ENCODE peak calls at places on chromosomes 13 and 19, in six cellular contexts. P, K, H, Z, W and C are unnamed samples.

GRCh38 chr13:61728468-61728867 is 312.8 kb upstream of the PCDH20 start:
- DNase-seq in W (no peak), Z (no peak), H (no peak), P (peak), K (peak), C (peak)

GRCh38 chr19:54188224-54188871 is 1.0 kb downstream of the MBOAT7 start:
- DNase-seq in K (peak), H (no peak), W (no peak), Z (no peak), P (peak), C (peak)

GRCh38 chr13:103272770-103273169 is 206.6 kb upstream of the SLC10A2 start:
- DNase-seq in H (no peak), Z (no peak), P (no peak), W (no peak), K (peak), C (no peak)

GRCh38 chr19:17129377-17129776 is 53.8 kb downstream of the MYO9B start:
- DNase-seq in H (no peak), P (no peak), K (no peak), W (no peak), Z (no peak), C (no peak)

GRCh38 chr19:51242881-51243280 is 8.0 kb upstream of the SIGLECL1 start:
- DNase-seq in K (no peak), H (no peak), P (no peak), Z (no peak), W (no peak), C (no peak)

GRCh38 chr19:45670670-45671453 is 2.8 kb downstream of the GIPR start:
- DNase-seq in W (no peak), P (peak), Z (no peak), K (peak), H (no peak), C (peak)

GRCh38 chr13:93045836-93046235 is 180.8 kb upstream of the GPC6 start:
- DNase-seq in P (no peak), W (no peak), Z (no peak), K (no peak), H (no peak), C (peak)

GRCh38 chr13:77975358-77976042 is 56.9 kb upstream of the EDNRB start:
- DNase-seq in Z (no peak), P (no peak), K (no peak), W (no peak), H (no peak), C (no peak)

GRCh38 chr13:57286511-57287098 is 119.6 kb downstream of the PRR20E start:
- DNase-seq in K (no peak), P (no peak), W (no peak), Z (no peak), H (no peak), C (no peak)

GRCh38 chr19:55355213-55355821 is 798 bp upstream of the COX6B2 start:
- DNase-seq in P (no peak), H (no peak), K (no peak), W (no peak), Z (no peak), C (no peak)

GRCh38 chr19:54391589-54392061 is 23.6 kb upstream of the TTYH1 start:
- DNase-seq in P (no peak), Z (no peak), W (no peak), H (no peak), K (no peak), C (no peak)

GRCh38 chr13:20118268-20119140 is 42.3 kb downstream of the GJA3 start:
- DNase-seq in H (no peak), P (peak), K (peak), Z (no peak), W (no peak), C (peak)

GRCh38 chr13:36029171-36029570 is 102.0 kb downstream of the DCLK1 start:
- DNase-seq in Z (no peak), H (no peak), K (peak), P (no peak), W (no peak), C (peak)

GRCh38 chr13:113815151-113816058 is 48.5 kb downstream of the GAS6 start:
- DNase-seq in K (no peak), H (no peak), P (no peak), W (no peak), Z (no peak), C (no peak)
- H3K4me3 ChIP-seq in K (no peak), H (no peak), P (no peak), W (no peak), Z (peak), C (no peak)

DNA sequence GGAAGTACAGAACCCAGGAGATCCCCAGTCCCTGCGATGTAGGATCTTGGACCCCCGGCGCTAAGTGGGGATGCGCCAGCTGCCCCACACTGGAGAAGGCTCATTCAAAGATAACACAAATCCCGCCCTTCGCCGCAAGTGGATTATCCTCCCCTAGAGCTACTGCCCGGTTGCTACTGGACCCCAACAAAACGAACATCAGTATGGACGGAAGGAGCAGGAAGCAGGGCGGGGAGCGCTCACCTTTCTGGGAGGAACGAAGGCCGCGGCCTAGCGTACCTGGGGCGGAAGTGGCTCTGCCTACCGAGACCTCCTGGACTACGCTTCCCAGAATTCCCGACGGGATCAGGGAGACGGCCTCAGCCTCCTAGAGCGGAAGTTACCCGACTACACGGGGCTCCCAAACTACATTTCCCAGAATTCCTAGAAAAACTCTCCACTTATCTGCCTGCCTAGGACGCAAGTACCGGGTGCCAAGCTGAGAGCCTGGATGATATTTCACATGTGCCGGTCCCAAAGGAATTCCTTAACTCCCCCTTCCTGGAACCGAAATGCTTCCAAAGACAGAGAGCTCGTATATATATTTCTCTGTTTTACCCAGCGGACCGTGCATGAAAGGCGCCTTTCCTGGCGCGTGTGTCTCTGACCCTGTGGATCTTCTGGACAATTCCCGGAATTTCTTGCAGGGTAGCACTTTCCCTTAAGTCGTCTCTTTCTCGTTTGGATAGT is at the start of gene ZNF112:
- DNase-seq in Z (peak), K (peak), P (peak), W (peak), H (peak), C (peak)
- TF ChIP-seq CTCF in Z (peak), K (no peak), P (no peak), W (no peak), H (no peak), C (no peak)

GRCh38 chr19:49590071-49590970 is 661 bp upstream of the PRR12 start:
- DNase-seq in W (peak), P (peak), H (peak), K (peak), Z (peak), C (peak)

GRCh38 chr19:49593233-49594113 is 2.5 kb downstream of the PRR12 start:
- DNase-seq in P (peak), K (peak), H (peak), Z (peak), W (peak), C (peak)

GRCh38 chr19:49592486-49593232 is 1.7 kb downstream of the PRR12 start:
- DNase-seq in P (no peak), Z (no peak), H (no peak), K (peak), W (no peak), C (peak)

GRCh38 chr19:49590971-49591730 is at the start of gene PRR12:
- DNase-seq in K (peak), W (no peak), Z (no peak), P (peak), H (no peak), C (peak)

DNA sequence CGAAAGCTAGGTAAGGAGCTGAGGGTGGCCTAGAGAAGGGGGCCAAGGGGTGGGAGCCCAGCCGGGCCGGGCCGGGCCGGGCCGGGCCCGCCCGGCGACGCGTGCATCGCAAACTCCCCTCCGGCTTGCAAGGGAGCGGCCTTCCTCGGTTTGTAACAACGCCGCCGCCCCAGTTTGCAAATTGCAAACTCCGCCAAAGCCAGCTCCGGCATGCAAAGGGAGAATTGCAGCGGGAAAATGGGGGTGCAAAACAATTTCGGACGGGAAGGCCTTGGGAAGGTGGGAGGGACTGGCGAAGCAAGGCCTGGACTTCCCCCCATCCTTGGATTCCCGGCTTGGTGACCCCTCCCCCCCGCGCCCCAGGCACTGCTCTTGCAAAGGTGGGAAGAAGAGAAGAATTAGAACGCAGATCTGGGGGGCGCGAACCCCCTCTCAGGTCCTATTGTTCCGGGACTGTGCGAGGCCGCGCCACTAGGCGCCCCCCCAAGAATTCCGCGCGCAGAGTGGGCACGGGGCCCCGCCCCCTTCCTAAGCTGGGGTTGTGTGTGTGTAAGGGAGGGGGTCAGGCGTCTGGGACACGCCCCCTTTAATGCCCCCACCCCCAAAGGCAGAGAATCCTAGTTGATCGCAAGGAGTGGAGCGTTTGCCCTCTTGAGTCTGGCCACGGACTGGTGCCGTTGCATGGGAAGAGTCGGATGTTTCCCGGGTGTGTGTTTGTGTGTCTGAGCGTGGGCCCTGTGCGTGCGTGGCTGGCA is 926 bp downstream of the PRR12 start:
- DNase-seq in H (no peak), Z (no peak), W (no peak), K (peak), P (peak), C (peak)
- H3K4me3 ChIP-seq in H (peak), Z (peak), W (peak), K (peak), P (peak), C (peak)

DNA sequence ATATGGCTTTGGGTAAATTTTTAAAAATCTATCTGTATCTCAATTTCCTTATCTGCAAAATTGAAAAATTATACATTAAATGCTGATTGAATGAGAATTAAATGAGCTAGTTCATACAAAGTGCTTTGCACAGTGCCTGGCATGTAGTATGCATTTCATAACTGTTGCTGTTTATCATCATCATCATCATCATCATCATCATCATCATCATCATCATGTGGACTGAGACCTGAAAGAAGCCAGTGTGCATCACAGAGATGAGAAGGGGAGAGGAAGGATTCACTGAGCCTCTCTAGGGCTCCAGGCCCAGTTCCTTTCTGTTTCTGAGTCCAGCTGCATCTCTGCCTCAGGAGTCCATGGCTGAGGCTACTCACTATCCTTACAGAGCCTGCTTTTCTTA is 6.9 kb upstream of the ZC3H13 start:
- DNase-seq in H (no peak), K (no peak), Z (no peak), W (no peak), P (no peak), C (no peak)
- TF ChIP-seq CTCF in H (no peak), K (no peak), Z (no peak), W (no peak), P (no peak), C (no peak)

DNA sequence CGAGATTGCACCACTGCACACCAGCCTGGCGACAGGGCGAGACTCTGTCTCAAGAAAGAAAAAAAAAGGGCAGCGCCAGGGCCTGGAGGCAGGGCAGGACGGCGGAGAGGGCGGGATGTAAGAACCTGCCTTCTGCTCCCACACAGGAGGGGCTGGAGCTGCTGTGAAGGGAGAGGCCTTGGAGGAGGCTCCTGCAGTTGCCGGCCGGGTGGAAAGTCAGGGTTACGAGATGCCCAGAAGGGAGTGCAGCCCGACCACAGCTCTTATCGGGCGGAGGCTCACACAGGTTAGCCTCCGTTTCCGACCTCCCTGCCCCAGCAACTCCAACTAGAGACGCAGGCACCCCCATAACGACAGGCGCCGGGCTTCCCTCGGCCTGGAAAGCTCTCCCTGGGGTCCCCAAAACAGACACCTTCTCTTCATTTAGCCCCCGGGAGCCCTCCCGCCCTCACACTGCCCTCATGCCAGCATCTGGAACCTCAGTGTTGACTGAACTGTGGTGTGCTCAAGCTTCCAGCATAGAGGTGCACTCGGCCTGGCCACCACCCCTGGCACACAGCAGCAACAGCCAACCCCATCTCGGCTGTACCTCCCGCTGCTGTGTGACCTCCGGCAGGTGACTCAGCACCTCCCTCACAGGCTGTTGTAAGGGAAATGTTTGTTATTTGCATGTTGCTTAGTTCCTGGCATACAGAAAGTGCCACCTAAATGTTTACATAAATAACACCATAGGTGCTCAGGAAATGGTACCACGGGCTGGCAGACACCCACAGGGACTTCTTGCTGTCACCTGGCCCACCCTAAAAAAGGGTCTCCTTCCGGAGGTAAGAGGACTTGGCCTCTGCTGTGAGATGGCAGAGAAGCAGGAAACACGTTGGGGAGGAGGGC is 1.3 kb downstream of the PLPP2 start:
- DNase-seq in Z (no peak), P (peak), W (no peak), H (no peak), K (peak), C (peak)
- H3K4me3 ChIP-seq in Z (no peak), P (no peak), W (no peak), H (no peak), K (no peak), C (peak)

GRCh38 chr19:1618157-1619093 is 13.2 kb upstream of the UQCR11 start:
- DNase-seq in P (peak), Z (no peak), H (no peak), W (no peak), K (peak), C (peak)
- TF ChIP-seq CTCF in P (peak), Z (peak), H (no peak), W (peak), K (peak), C (peak)

GRCh38 chr19:33997690-33998089 is 174.6 kb upstream of the LSM14A start:
- DNase-seq in W (no peak), H (no peak), P (no peak), K (peak), Z (no peak), C (peak)
- H3K4me3 ChIP-seq in W (no peak), H (no peak), P (no peak), K (no peak), Z (no peak), C (no peak)

DNA sequence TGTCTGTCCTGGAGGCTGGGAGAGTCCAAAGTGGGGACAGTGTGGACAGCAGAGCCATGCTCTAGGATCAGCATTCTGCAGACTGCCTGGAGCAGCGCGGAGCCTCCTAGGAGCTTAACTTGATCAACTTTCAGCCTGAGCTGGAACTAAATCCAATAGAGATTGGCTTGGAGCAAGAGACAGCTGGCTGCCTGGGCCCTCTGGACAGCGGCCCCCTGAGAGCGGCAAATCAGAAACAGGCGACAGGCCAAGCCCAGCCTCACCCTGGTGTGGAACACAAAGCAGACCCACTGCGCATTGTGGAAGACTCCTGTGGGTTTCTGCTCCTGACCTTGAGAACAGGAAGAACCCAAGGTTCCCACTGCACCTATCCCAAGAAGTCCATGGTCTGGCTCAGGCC is 462.2 kb downstream of the TSHZ3 start:
- DNase-seq in W (no peak), H (no peak), Z (no peak), P (no peak), K (no peak), C (no peak)
- TF ChIP-seq CTCF in W (no peak), H (no peak), Z (no peak), P (no peak), K (no peak), C (no peak)

GRCh38 chr19:3097442-3097871 is 3.3 kb downstream of the GNA11 start:
- DNase-seq in Z (no peak), P (no peak), K (no peak), H (no peak), W (no peak), C (no peak)
- H3K4me3 ChIP-seq in Z (peak), P (peak), K (peak), H (peak), W (no peak), C (no peak)